ENCODE peak calls at places on chromosomes 6 and 20, in five cellular contexts. One of them, this sample, is unnamed.

GRCh38 chr20:6231551-6231950 is 108.7 kb upstream of the FERMT1 start:
- DNase-seq in endothelial cell of umbilical vein: peak; percentile 66
- DNase-seq in A673: no peak
- DNase-seq in A549: no peak
- DNase-seq in fibroblast of pulmonary artery: peak; percentile 54
- DNase-seq in this sample: peak; percentile 33

GRCh38 chr20:63740070-63740500 is 509 bp downstream of the SLC2A4RG start:
- DNase-seq in fibroblast of pulmonary artery: peak; percentile 26
- DNase-seq in A673: peak; percentile 51
- DNase-seq in A549: no peak
- DNase-seq in endothelial cell of umbilical vein: peak; percentile 15
- DNase-seq in this sample: no peak

GRCh38 chr20:8867346-8867745 is 201.5 kb upstream of the PLCB4 start:
- DNase-seq in fibroblast of pulmonary artery: no peak
- DNase-seq in A549: no peak
- DNase-seq in A673: no peak
- DNase-seq in endothelial cell of umbilical vein: no peak
- DNase-seq in this sample: no peak

GRCh38 chr20:1802385-1803215 is 92.6 kb upstream of the SIRPA start:
- DNase-seq in A549: peak; percentile 70
- DNase-seq in endothelial cell of umbilical vein: peak; percentile 76
- DNase-seq in fibroblast of pulmonary artery: peak; percentile 71
- DNase-seq in A673: peak; percentile 90
- DNase-seq in this sample: peak; percentile 27

GRCh38 chr6:89482136-89482535 is 49.2 kb downstream of the ANKRD6 start:
- DNase-seq in fibroblast of pulmonary artery: no peak
- DNase-seq in A673: no peak
- DNase-seq in A549: no peak
- DNase-seq in endothelial cell of umbilical vein: no peak
- DNase-seq in this sample: no peak

GRCh38 chr6:54893818-54894217 is 47.2 kb downstream of the FAM83B start:
- DNase-seq in fibroblast of pulmonary artery: no peak
- DNase-seq in endothelial cell of umbilical vein: no peak
- DNase-seq in A549: no peak
- DNase-seq in A673: no peak
- DNase-seq in this sample: no peak

GRCh38 chr6:109178921-109179320 is 83.6 kb downstream of the CEP57L1 start:
- DNase-seq in A549: no peak
- DNase-seq in fibroblast of pulmonary artery: no peak
- DNase-seq in endothelial cell of umbilical vein: no peak
- DNase-seq in A673: no peak
- DNase-seq in this sample: no peak

GRCh38 chr6:73854998-73855718 is 159.2 kb downstream of the CD109 start:
- DNase-seq in A549: peak; percentile 58
- DNase-seq in fibroblast of pulmonary artery: peak; percentile 86
- DNase-seq in endothelial cell of umbilical vein: peak; percentile 50
- DNase-seq in A673: peak; percentile 83
- DNase-seq in this sample: peak; percentile 63

GRCh38 chr6:112021911-112022310 is 32.0 kb upstream of the CCN6 start:
- DNase-seq in fibroblast of pulmonary artery: no peak
- DNase-seq in A549: no peak
- DNase-seq in endothelial cell of umbilical vein: no peak
- DNase-seq in A673: no peak
- DNase-seq in this sample: no peak

GRCh38 chr6:31144970-31145340 is 6.1 kb upstream of the PSORS1C2 start:
- DNase-seq in A673: no peak
- DNase-seq in endothelial cell of umbilical vein: no peak
- DNase-seq in fibroblast of pulmonary artery: no peak
- DNase-seq in A549: no peak
- DNase-seq in this sample: no peak

GRCh38 chr20:62962891-62963613 is 10.5 kb downstream of the SLC17A9 start:
- DNase-seq in A673: no peak
- DNase-seq in endothelial cell of umbilical vein: no peak
- DNase-seq in A549: no peak
- DNase-seq in fibroblast of pulmonary artery: no peak
- DNase-seq in this sample: no peak

GRCh38 chr20:23139524-23139923 is 53.4 kb upstream of the CD93 start:
- DNase-seq in A673: peak; percentile 14
- DNase-seq in A549: no peak
- DNase-seq in endothelial cell of umbilical vein: no peak
- DNase-seq in fibroblast of pulmonary artery: no peak
- DNase-seq in this sample: no peak

GRCh38 chr6:111573118-111573883 is 32.4 kb downstream of the TRAF3IP2 start:
- DNase-seq in endothelial cell of umbilical vein: no peak
- DNase-seq in A549: no peak
- DNase-seq in A673: peak; percentile 96
- DNase-seq in fibroblast of pulmonary artery: peak; percentile 73
- DNase-seq in this sample: peak; percentile 56

GRCh38 chr6:47114460-47114859 is 72.3 kb upstream of the ADGRF1 start:
- DNase-seq in A549: no peak
- DNase-seq in endothelial cell of umbilical vein: no peak
- DNase-seq in fibroblast of pulmonary artery: no peak
- DNase-seq in A673: no peak
- DNase-seq in this sample: no peak

GRCh38 chr6:169186496-169187169 is 67.0 kb downstream of the THBS2 start:
- DNase-seq in A549: no peak
- DNase-seq in fibroblast of pulmonary artery: no peak
- DNase-seq in A673: no peak
- DNase-seq in endothelial cell of umbilical vein: no peak
- DNase-seq in this sample: no peak

GRCh38 chr6:119463081-119463626 is 113.6 kb upstream of the MAN1A1 start:
- DNase-seq in A549: no peak
- DNase-seq in A673: no peak
- DNase-seq in endothelial cell of umbilical vein: no peak
- DNase-seq in fibroblast of pulmonary artery: no peak
- DNase-seq in this sample: no peak

GRCh38 chr20:58893355-58894151 is 41.0 kb downstream of the GNAS start:
- DNase-seq in fibroblast of pulmonary artery: no peak
- DNase-seq in endothelial cell of umbilical vein: no peak
- DNase-seq in A549: no peak
- DNase-seq in A673: no peak
- DNase-seq in this sample: no peak

GRCh38 chr20:24086121-24086520 is 97.5 kb upstream of the GGTLC1 start:
- DNase-seq in fibroblast of pulmonary artery: no peak
- DNase-seq in A673: no peak
- DNase-seq in A549: no peak
- DNase-seq in endothelial cell of umbilical vein: no peak
- DNase-seq in this sample: no peak

GRCh38 chr6:134429861-134430380 is 112.0 kb upstream of the SGK1 start:
- DNase-seq in fibroblast of pulmonary artery: no peak
- DNase-seq in A673: no peak
- DNase-seq in endothelial cell of umbilical vein: no peak
- DNase-seq in A549: no peak
- DNase-seq in this sample: no peak

GRCh38 chr6:113903666-113904330 is 46.7 kb downstream of the MARCKS start:
- DNase-seq in fibroblast of pulmonary artery: peak; percentile 61
- DNase-seq in endothelial cell of umbilical vein: peak; percentile 91
- DNase-seq in A549: no peak
- DNase-seq in A673: no peak
- DNase-seq in this sample: no peak

GRCh38 chr6:134041093-134041492 is 11.3 kb downstream of the SLC2A12 start:
- DNase-seq in A549: peak; percentile 18
- DNase-seq in fibroblast of pulmonary artery: peak; percentile 61
- DNase-seq in endothelial cell of umbilical vein: no peak
- DNase-seq in A673: peak; percentile 16
- DNase-seq in this sample: peak; percentile 36

GRCh38 chr20:62141397-62142251 is 1.6 kb downstream of the PSMA7 start:
- DNase-seq in A673: peak; percentile 38
- DNase-seq in fibroblast of pulmonary artery: peak; percentile 55
- DNase-seq in A549: peak; percentile 45
- DNase-seq in endothelial cell of umbilical vein: peak; percentile 37
- DNase-seq in this sample: no peak

GRCh38 chr6:149482542-149483261 is 2.1 kb downstream of the ZC3H12D start:
- DNase-seq in A673: no peak
- DNase-seq in A549: no peak
- DNase-seq in endothelial cell of umbilical vein: no peak
- DNase-seq in fibroblast of pulmonary artery: no peak
- DNase-seq in this sample: no peak

GRCh38 chr20:5612476-5613291 is 137.5 kb upstream of the SHLD1 start:
- DNase-seq in A673: peak; percentile 6
- DNase-seq in fibroblast of pulmonary artery: peak; percentile 68
- DNase-seq in A549: no peak
- DNase-seq in endothelial cell of umbilical vein: peak; percentile 55
- DNase-seq in this sample: peak; percentile 29

GRCh38 chr6:53282741-53283140 is 66.0 kb downstream of the ELOVL5 start:
- DNase-seq in A549: no peak
- DNase-seq in A673: no peak
- DNase-seq in endothelial cell of umbilical vein: peak; percentile 50
- DNase-seq in fibroblast of pulmonary artery: peak; percentile 29
- DNase-seq in this sample: peak; percentile 43

GRCh38 chr6:44073612-44074382 is 53.5 kb downstream of the MRPL14 start:
- DNase-seq in endothelial cell of umbilical vein: no peak
- DNase-seq in A549: no peak
- DNase-seq in fibroblast of pulmonary artery: peak; percentile 14
- DNase-seq in A673: no peak
- DNase-seq in this sample: no peak

GRCh38 chr20:12237772-12238171 is 320.1 kb downstream of the BTBD3 start:
- DNase-seq in fibroblast of pulmonary artery: peak; percentile 30
- DNase-seq in endothelial cell of umbilical vein: no peak
- DNase-seq in A673: no peak
- DNase-seq in A549: no peak
- DNase-seq in this sample: no peak
- H3K4me3 ChIP-seq in fibroblast of pulmonary artery: no peak overlapping the region
- H3K4me3 ChIP-seq in endothelial cell of umbilical vein: no peak overlapping the region
- H3K4me3 ChIP-seq in A673: no peak overlapping the region
- H3K4me3 ChIP-seq in A549: no peak overlapping the region
- H3K4me3 ChIP-seq in this sample: no peak overlapping the region

DNA sequence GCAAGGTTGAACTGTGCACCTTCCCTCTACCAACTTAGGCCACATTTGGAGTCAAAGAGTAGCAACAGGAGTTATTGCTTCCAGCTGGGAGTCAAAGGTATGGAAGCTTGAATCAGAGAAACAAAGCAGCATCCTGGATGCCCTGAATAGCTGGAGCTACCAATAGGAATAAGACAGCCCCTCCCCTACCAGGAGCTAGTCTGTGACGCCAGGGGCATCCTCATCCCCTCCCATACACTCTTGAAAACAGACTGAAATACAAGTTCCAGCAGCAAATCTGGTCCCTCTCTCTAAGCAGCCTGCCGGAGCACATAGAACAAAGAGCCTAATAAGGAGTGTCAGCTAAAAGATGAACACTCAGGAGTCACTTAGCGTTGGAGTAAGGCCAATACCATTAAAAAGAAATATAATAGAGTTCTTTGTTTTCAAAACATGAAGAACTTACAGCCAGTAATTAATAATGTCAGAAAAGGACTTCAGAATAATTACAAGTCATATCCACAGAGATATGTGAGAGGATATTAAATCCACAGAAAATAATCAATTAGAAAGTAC is 25.6 kb downstream of the FILIP1 start:
- DNase-seq in A673: no peak
- DNase-seq in endothelial cell of umbilical vein: no peak
- DNase-seq in A549: no peak
- DNase-seq in fibroblast of pulmonary artery: no peak
- DNase-seq in this sample: no peak
- H3K4me3 ChIP-seq in A673: no peak overlapping the region
- H3K4me3 ChIP-seq in endothelial cell of umbilical vein: no peak overlapping the region
- H3K4me3 ChIP-seq in A549: no peak overlapping the region
- H3K4me3 ChIP-seq in fibroblast of pulmonary artery: no peak overlapping the region
- H3K4me3 ChIP-seq in this sample: no peak overlapping the region

DNA sequence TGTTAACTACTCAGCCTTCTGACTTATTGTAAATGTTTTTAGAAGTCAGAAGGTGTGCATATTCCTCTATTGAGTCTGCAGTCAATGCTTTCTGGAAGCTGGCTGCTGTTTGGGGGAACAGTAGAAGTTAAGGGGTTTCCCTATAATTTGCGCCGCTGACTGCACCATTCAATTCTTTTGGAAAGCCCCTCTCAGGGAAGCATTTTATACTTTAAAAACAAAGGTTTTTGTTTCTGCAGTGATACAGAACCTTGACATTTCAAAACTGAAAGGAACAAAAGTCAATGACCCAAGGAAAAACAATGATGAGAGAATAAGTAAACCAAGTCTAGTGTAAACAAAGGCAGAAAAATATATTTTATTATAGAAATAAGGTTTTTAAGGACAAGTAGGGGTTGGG is 120.8 kb upstream of the TNFAIP3 start:
- DNase-seq in endothelial cell of umbilical vein: no peak
- DNase-seq in A673: no peak
- DNase-seq in fibroblast of pulmonary artery: no peak
- DNase-seq in A549: no peak
- DNase-seq in this sample: no peak
- H3K4me3 ChIP-seq in endothelial cell of umbilical vein: no peak overlapping the region
- H3K4me3 ChIP-seq in A673: no peak overlapping the region
- H3K4me3 ChIP-seq in fibroblast of pulmonary artery: no peak overlapping the region
- H3K4me3 ChIP-seq in A549: no peak overlapping the region
- H3K4me3 ChIP-seq in this sample: no peak overlapping the region

GRCh38 chr6:10414766-10415592 is at the start of gene TFAP2A:
- DNase-seq in fibroblast of pulmonary artery: peak; percentile 59
- DNase-seq in A549: peak; percentile 80
- DNase-seq in endothelial cell of umbilical vein: no peak
- DNase-seq in A673: peak; percentile 86
- DNase-seq in this sample: no peak

GRCh38 chr6:10412948-10413849 is 1.7 kb downstream of the TFAP2A start:
- DNase-seq in A673: peak; percentile 55
- DNase-seq in A549: peak; percentile 32
- DNase-seq in fibroblast of pulmonary artery: no peak
- DNase-seq in endothelial cell of umbilical vein: no peak
- DNase-seq in this sample: no peak

GRCh38 chr6:10415593-10416480 is 963 bp upstream of the TFAP2A start:
- DNase-seq in A673: no peak
- DNase-seq in A549: no peak
- DNase-seq in endothelial cell of umbilical vein: no peak
- DNase-seq in fibroblast of pulmonary artery: no peak
- DNase-seq in this sample: no peak

GRCh38 chr6:10412165-10412947 is 2.5 kb downstream of the TFAP2A start:
- DNase-seq in endothelial cell of umbilical vein: no peak
- DNase-seq in A673: peak; percentile 95
- DNase-seq in A549: peak; percentile 92
- DNase-seq in fibroblast of pulmonary artery: peak; percentile 75
- DNase-seq in this sample: peak; percentile 2

DNA sequence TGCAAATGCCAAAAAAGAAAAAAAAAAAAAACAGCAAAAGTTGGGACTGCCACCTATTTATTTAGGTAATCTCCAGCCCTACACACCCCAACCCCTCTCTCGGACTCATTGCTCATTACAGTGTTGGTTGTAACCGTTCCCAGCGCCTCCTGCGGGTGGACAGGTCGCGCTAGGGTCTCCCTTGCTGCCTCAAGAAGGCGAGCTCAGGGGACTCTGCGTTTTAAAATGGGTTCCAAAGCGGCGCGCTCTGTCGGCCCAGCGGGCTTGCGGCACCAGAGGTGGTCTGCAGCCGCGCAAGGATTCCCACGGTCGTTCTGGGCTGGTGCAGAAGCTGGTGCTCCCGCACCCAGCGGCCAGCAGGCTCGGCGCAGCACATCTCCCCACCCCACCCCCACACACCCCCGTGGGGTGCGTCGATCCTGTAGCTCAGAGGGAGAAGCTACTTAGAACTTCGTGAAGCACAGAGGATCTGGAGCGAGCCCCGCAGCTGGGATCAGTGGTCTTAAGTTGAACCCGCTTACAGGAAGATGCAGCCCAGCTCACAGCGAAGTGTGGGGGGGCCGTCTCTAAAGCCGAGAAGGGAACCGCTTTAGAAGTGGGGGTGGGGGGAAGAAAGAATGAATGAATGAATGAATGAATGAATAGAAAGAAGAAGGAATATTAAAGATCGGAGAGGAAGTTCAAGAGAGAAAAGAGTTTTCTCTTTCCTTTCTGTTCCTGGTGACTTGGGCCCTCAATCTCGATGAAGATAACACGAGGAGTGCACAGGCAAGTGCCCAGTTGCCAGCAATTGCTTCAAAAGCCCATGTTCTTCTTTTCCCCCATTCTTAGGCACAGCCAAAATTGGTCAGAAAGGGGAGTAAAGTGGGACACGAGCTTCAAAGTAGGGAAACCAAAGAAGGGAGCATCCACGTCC is 766 bp downstream of the TFAP2A start:
- DNase-seq in A549: peak; percentile 79
- DNase-seq in A673: peak; percentile 76
- DNase-seq in endothelial cell of umbilical vein: no peak
- DNase-seq in fibroblast of pulmonary artery: peak; percentile 32
- DNase-seq in this sample: no peak
- H3K4me3 ChIP-seq in A549: peak overlapping the region; percentile 52
- H3K4me3 ChIP-seq in A673: peak overlapping the region; percentile 75
- H3K4me3 ChIP-seq in endothelial cell of umbilical vein: no peak overlapping the region
- H3K4me3 ChIP-seq in fibroblast of pulmonary artery: peak overlapping the region; percentile 72
- H3K4me3 ChIP-seq in this sample: no peak overlapping the region